ENCODE peak calls at places on chromosomes 11 and 22, in six cellular contexts. W, A, U, N, K and Q are unnamed samples.

GRCh38 chr22:23036684-23037428 is 33.5 kb upstream of the GNAZ start:
- DNase-seq in W (no peak), A (peak), U (no peak), N (no peak), K (peak), Q (no peak)

GRCh38 chr11:123405123-123405592 is 24.9 kb upstream of the GRAMD1B start:
- DNase-seq in W (no peak), A (no peak), U (no peak), N (no peak), K (no peak), Q (no peak)

GRCh38 chr11:65391007-65391406 is 4.6 kb downstream of the FRMD8 start:
- DNase-seq in W (no peak), A (peak), U (no peak), N (no peak), K (no peak), Q (no peak)

GRCh38 chr11:134584706-134585445 is 172.8 kb upstream of the B3GAT1 start:
- DNase-seq in W (no peak), A (no peak), U (no peak), N (peak), K (no peak), Q (no peak)

GRCh38 chr11:47861762-47862161 is 13.6 kb upstream of the NUP160 start:
- DNase-seq in W (no peak), A (no peak), U (no peak), N (no peak), K (peak), Q (no peak)

GRCh38 chr22:23392420-23393121 is 187.5 kb downstream of the IGLL1 start:
- DNase-seq in W (no peak), A (no peak), U (no peak), N (no peak), K (no peak), Q (no peak)

GRCh38 chr11:5288108-5288911 is 13.4 kb downstream of the OR51B4 start:
- DNase-seq in W (no peak), A (no peak), U (no peak), N (no peak), K (no peak), Q (no peak)

GRCh38 chr22:48719978-48720661 is 1107.6 kb downstream of the BRD1 start:
- DNase-seq in W (no peak), A (no peak), U (no peak), N (peak), K (no peak), Q (no peak)

GRCh38 chr22:49057910-49058309 is 769.8 kb downstream of the BRD1 start:
- DNase-seq in W (no peak), A (no peak), U (no peak), N (no peak), K (no peak), Q (no peak)

GRCh38 chr11:75031771-75032549 is 43.2 kb downstream of the NEU3 start:
- DNase-seq in W (peak), A (peak), U (peak), N (peak), K (peak), Q (peak)

GRCh38 chr11:47590026-47590861 is 3.8 kb downstream of the FAM180B start:
- DNase-seq in W (no peak), A (peak), U (no peak), N (no peak), K (no peak), Q (no peak)

GRCh38 chr22:25447689-25448434 is 116.6 kb upstream of the GRK3 start:
- DNase-seq in W (peak), A (peak), U (peak), N (peak), K (peak), Q (peak)

GRCh38 chr11:113091578-113091844 is 130.3 kb downstream of the NCAM1 start:
- DNase-seq in W (no peak), A (no peak), U (no peak), N (no peak), K (no peak), Q (no peak)

GRCh38 chr11:104625246-104625645 is 273.0 kb downstream of the CASP12 start:
- DNase-seq in W (no peak), A (peak), U (no peak), N (no peak), K (peak), Q (no peak)

GRCh38 chr11:67022961-67023956 is at the start of gene SYT12:
- DNase-seq in W (peak), A (no peak), U (no peak), N (peak), K (peak), Q (no peak)

GRCh38 chr22:46057762-46058420 is 80.9 kb upstream of the WNT7B start:
- DNase-seq in W (no peak), A (no peak), U (no peak), N (no peak), K (peak), Q (peak)

GRCh38 chr11:2860636-2861035 is 24.9 kb downstream of the CDKN1C start:
- DNase-seq in W (no peak), A (no peak), U (no peak), N (no peak), K (peak), Q (no peak)

GRCh38 chr11:94254214-94254613 is 50.2 kb upstream of the IZUMO1R start:
- DNase-seq in W (no peak), A (no peak), U (no peak), N (no peak), K (no peak), Q (no peak)

GRCh38 chr22:46105494-46106278 is 44.6 kb upstream of the PPARA start:
- DNase-seq in W (no peak), A (no peak), U (no peak), N (no peak), K (no peak), Q (no peak)

GRCh38 chr22:44427506-44428470 is 70.2 kb downstream of the RTL6 start:
- DNase-seq in W (no peak), A (no peak), U (no peak), N (no peak), K (no peak), Q (no peak)

GRCh38 chr11:68828155-68828931 is 13.4 kb downstream of the CPT1A start:
- DNase-seq in W (no peak), A (no peak), U (no peak), N (no peak), K (no peak), Q (peak)

GRCh38 chr11:73931039-73931645 is 19.7 kb upstream of the DNAJB13 start:
- DNase-seq in W (peak), A (peak), U (no peak), N (peak), K (peak), Q (peak)

GRCh38 chr11:61481806-61482205 is 26.7 kb upstream of the LRRC10B start:
- DNase-seq in W (no peak), A (no peak), U (no peak), N (peak), K (no peak), Q (no peak)

GRCh38 chr11:68763181-68763721 is 11.9 kb upstream of the TESMIN start:
- DNase-seq in W (no peak), A (no peak), U (no peak), N (peak), K (no peak), Q (no peak)

GRCh38 chr11:70535191-70535971 is 137.1 kb downstream of the CTTN start:
- DNase-seq in W (no peak), A (no peak), U (no peak), N (no peak), K (no peak), Q (no peak)

GRCh38 chr22:38135133-38135706 is 24.7 kb upstream of the BAIAP2L2 start:
- DNase-seq in W (no peak), A (peak), U (no peak), N (no peak), K (peak), Q (no peak)

GRCh38 chr11:130945945-130946344 is 29.7 kb upstream of the SNX19 start:
- DNase-seq in W (no peak), A (no peak), U (no peak), N (no peak), K (peak), Q (no peak)

GRCh38 chr11:28017816-28018215 is 90.1 kb downstream of the KIF18A start:
- DNase-seq in W (no peak), A (no peak), U (no peak), N (no peak), K (peak), Q (no peak)

GRCh38 chr11:75265851-75266531 is 25.4 kb downstream of the TPBGL start:
- DNase-seq in W (no peak), A (no peak), U (no peak), N (no peak), K (no peak), Q (no peak)